ENCODE peak calls at places on chromosomes 4 and X, in four cellular contexts. N is neural crest cell, F is HFFc6, I is spleen. K is an unnamed sample.

GRCh38 chr4:101643201-101643600 is 147.3 kb upstream of the BANK1 start:
- DNase-seq in I (no peak), N (no peak), F (no peak), K (no peak)

GRCh38 chr4:145618912-145619638 is at the start of gene MMAA:
- DNase-seq in I (peak), N (peak), F (peak), K (peak)

GRCh38 chr4:81833596-81833995 is 361.9 kb upstream of the RASGEF1B start:
- DNase-seq in N (no peak), F (no peak), I (no peak), K (no peak)

GRCh38 chr4:102575369-102576129 is 74.4 kb downstream of the NFKB1 start:
- DNase-seq in N (no peak), I (no peak), F (peak), K (no peak)

GRCh38 chr4:87986508-87986907 is 11.0 kb downstream of the SPP1 start:
- DNase-seq in I (no peak), N (no peak), F (no peak), K (no peak)

GRCh38 chrX:134932528-134933217 is 58.1 kb upstream of the SMIM10 start:
- DNase-seq in N (no peak), I (no peak), F (peak), K (no peak)

GRCh38 chrX:102745513-102746133 is 25.1 kb downstream of the GPRASP3 start:
- DNase-seq in F (no peak), I (peak), N (no peak), K (no peak)

GRCh38 chrX:10010686-10011085 is 43.5 kb downstream of the CLDN34 start:
- DNase-seq in N (no peak), F (peak), I (no peak), K (no peak)

GRCh38 chr4:150244600-150244999 is 166.4 kb downstream of the DCLK2 start:
- DNase-seq in I (no peak), F (peak), N (no peak), K (no peak)

GRCh38 chr4:153467154-153467896 is 1.2 kb downstream of the TMEM131L start:
- DNase-seq in F (no peak), N (no peak), I (peak), K (no peak)

GRCh38 chr4:2354760-2355159 is 63.7 kb downstream of the ZFYVE28 start:
- DNase-seq in I (peak), F (no peak), N (no peak), K (peak)

GRCh38 chr4:47692691-47693090 is 145.2 kb downstream of the CORIN start:
- DNase-seq in F (no peak), I (no peak), N (no peak), K (no peak)

GRCh38 chr4:153245775-153246174 is 41.5 kb downstream of the TRIM2 start:
- DNase-seq in N (no peak), I (no peak), F (no peak), K (no peak)

GRCh38 chr4:129043523-129043922 is 49.8 kb downstream of the SCLT1 start:
- DNase-seq in N (no peak), I (no peak), F (peak), K (no peak)

GRCh38 chrX:119145241-119145653 is 17.6 kb upstream of the KIAA1210 start:
- DNase-seq in F (no peak), I (no peak), N (peak), K (peak)

GRCh38 chr4:52945499-52945898 is 83.4 kb downstream of the RASL11B start:
- DNase-seq in N (no peak), F (no peak), I (no peak), K (no peak)

GRCh38 chr4:22962186-22962786 is 269.5 kb downstream of the GBA3 start:
- DNase-seq in N (peak), I (no peak), F (no peak), K (no peak)

GRCh38 chrX:128928636-128929035 is 594.7 kb downstream of the SMARCA1 start:
- DNase-seq in N (no peak), F (no peak), I (no peak), K (no peak)

GRCh38 chr4:121252224-121252806 is 88.2 kb upstream of the TNIP3 start:
- DNase-seq in F (peak), N (peak), I (peak), K (no peak)

GRCh38 chrX:34826964-34827363 is 115.6 kb upstream of the FAM47B start:
- DNase-seq in I (no peak), N (no peak), F (no peak), K (no peak)

GRCh38 chrX:118736394-118737010 is 9.1 kb downstream of the IL13RA1 start:
- DNase-seq in N (no peak), I (no peak), F (peak), K (no peak)

GRCh38 chrX:153414838-153415552 is 3.7 kb downstream of the ZFP92 start:
- DNase-seq in F (no peak), N (no peak), I (peak), K (peak)

DNA sequence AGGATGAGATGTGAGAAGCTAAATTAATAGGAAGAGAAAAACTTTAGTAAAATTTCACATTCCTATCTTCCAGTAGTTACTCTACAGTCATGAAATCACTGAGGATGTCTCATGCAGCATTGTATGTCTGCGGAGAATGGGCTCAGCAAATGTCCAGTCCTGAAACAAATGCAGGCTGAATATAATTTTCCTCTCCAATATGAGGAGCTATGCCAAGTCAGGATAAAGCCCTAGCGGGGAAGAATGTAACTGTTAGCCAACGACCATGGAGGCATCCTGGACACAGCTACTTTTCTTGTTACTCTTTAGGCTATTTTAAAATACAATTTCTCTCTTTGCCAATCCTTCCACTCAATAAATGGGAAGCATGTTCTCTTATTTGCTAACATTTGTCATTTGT is 127.7 kb downstream of the PRKX start:
- DNase-seq in N (no peak), F (no peak), I (no peak), K (no peak)
- TF ChIP-seq CTCF in N (no peak), F (no peak), I (no peak), K (no peak)

DNA sequence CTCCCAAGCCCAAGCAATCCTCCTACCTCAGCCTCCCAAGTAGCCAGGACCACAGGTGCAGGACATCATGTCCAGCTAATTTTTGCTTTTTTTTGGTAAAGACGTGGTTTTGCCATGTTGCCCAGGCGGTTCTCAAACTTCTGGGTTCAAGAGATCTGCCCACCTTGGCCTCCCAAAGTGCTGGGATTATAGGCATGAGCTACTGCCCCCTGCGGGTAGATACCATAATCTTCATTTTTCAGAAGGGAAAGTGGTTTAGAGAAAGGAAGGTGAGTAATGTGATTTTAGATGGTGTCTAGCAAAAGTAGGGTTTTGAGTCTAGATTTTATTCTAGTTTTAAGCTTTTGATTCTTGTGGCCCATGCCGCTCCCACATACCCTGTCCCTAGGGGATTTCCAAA is 205.3 kb upstream of the CLNK start:
- DNase-seq in N (no peak), I (no peak), F (no peak), K (no peak)
- TF ChIP-seq CTCF in N (no peak), I (no peak), F (no peak), K (no peak)

GRCh38 chrX:19535481-19535880 is 20.2 kb upstream of the MAP3K15 start:
- DNase-seq in F (peak), N (no peak), I (no peak), K (no peak)
- TF ChIP-seq CTCF in F (peak), N (peak), I (no peak), K (peak)

DNA sequence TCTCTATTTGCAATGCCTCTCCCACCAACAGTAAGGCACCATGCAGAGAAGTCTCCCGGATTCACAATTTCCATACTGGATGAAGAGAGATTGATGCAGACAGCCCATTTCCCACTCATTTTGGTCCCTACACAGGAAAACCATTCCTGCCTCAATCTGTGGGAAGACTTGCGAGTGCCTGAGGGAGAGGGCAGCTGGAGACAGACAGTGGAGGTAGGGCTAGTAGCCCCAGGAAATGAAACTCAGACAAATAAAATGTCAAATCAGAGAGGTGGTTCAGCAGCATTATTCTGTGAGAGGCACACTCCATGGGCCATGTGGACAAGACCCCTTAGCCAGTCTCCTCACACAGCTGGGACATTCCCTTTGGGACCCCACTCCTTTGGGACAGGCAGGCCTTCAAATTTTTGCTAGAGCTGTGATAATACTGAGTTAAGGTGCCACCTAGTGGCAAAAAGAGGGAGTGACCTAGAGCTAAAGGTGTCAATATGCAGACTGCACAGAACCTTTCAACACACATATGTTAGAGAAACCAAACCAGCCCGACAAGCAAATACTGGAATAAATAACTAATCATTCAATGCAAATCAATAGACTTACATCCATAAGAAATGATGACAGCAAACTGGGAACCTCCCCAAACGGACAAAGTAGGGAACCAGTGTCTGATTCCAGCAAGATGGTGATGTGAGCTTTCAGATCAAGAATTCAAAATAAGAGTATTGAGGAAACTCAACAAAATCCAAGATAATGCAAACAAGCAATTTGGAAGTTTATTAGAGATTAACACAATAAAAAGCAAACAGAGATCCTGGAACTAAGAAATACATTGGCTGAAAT is 1865.3 kb upstream of the AGA start:
- DNase-seq in I (no peak), F (peak), N (peak), K (no peak)
- TF ChIP-seq CTCF in I (peak), F (peak), N (peak), K (peak)

DNA sequence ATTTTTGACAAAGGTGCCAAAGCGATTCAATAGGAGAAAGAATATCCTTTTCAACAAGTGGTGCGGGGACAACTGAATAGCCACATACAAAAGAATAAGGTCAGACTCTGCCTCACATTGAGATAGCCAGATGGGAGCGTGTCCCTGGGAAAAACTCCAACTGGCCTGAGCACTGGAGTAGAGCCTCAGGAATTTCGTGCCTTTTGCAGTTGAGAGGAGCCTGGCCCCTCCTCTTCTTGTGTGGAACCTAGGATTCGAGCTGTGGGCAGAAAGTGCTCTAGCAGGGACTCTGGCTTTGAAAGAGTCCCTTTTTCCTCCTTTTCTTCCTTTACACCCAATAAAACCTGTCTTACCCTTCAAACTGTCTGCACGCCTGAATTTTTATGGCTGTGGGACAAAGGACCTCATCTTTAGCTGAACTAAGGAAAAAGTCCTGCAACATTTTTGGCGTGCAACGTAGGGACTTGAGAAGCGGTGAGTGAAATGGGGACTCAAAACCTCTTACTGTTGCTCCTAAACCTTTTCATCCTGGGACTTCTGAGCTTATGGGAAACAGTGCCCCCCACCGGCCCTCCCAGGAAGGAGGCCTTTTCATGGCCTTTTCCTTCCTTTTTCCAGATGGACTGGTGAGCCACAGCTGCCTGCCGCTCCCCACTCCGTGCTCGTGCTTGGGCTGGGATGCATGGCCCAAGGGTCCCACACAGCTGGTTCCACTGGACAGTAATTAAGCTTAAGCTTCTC is 68.6 kb downstream of the BMP15 start:
- DNase-seq in F (no peak), I (no peak), N (no peak), K (no peak)
- TF ChIP-seq CTCF in F (no peak), I (no peak), N (no peak), K (no peak)

K was measured in chondrocyte.